ENCODE peak calls at places on chromosomes 16 and 17, in four cellular contexts. C, X, U and J are unnamed samples.

GRCh38 chr16:55505333-55506015 is 3.4 kb upstream of the LPCAT2 start:
- DNase-seq in C (no peak), X (no peak), U (no peak), J (no peak)

GRCh38 chr17:79810138-79811027 is 13.5 kb upstream of the CBX8 start:
- DNase-seq in U (peak), X (no peak), C (peak), J (peak)

GRCh38 chr17:61619493-61619892 is 28.5 kb upstream of the NACA2 start:
- DNase-seq in C (no peak), U (no peak), X (no peak), J (no peak)

GRCh38 chr16:66475232-66475631 is 48.1 kb downstream of the BEAN1 start:
- DNase-seq in C (no peak), X (no peak), U (no peak), J (no peak)

GRCh38 chr16:17125671-17126070 is 345.1 kb downstream of the XYLT1 start:
- DNase-seq in U (no peak), X (no peak), C (peak), J (no peak)

GRCh38 chr17:78166416-78166815 is 2.0 kb upstream of the SYNGR2 start:
- DNase-seq in C (no peak), U (no peak), X (no peak), J (no peak)

GRCh38 chr17:67157732-67158639 is 87.0 kb downstream of the HELZ start:
- DNase-seq in U (no peak), X (no peak), C (peak), J (no peak)

GRCh38 chr16:53456625-53457024 is 22.4 kb downstream of the RBL2 start:
- DNase-seq in X (no peak), C (no peak), U (no peak), J (no peak)

GRCh38 chr16:8903004-8903403 is 20.9 kb downstream of the LITAFD start:
- DNase-seq in C (no peak), X (no peak), U (no peak), J (no peak)

GRCh38 chr17:76131692-76132573 is 9.1 kb downstream of the FOXJ1 start:
- DNase-seq in C (no peak), U (peak), X (no peak), J (no peak)

GRCh38 chr16:27318399-27319256 is 4.9 kb downstream of the IL4R start:
- DNase-seq in X (no peak), C (peak), U (peak), J (no peak)

GRCh38 chr16:84482001-84482891 is 22.2 kb downstream of the MEAK7 start:
- DNase-seq in C (no peak), X (no peak), U (no peak), J (no peak)

GRCh38 chr17:63841350-63842172 is 924 bp downstream of the SMARCD2 start:
- DNase-seq in U (no peak), X (peak), C (peak), J (peak)

GRCh38 chr17:77129568-77130301 is 11.0 kb upstream of the SEC14L1 start:
- DNase-seq in U (no peak), C (peak), X (no peak), J (no peak)

GRCh38 chr16:10870137-10870776 is 6.7 kb upstream of the CIITA start:
- DNase-seq in X (no peak), C (no peak), U (no peak), J (no peak)

GRCh38 chr16:13936596-13937081 is 16.7 kb downstream of the ERCC4 start:
- DNase-seq in C (peak), X (peak), U (no peak), J (no peak)

GRCh38 chr17:9541718-9542117 is 33.9 kb downstream of the STX8 start:
- DNase-seq in U (no peak), C (no peak), X (no peak), J (no peak)

GRCh38 chr17:9537177-9537776 is 38.3 kb downstream of the STX8 start:
- DNase-seq in C (no peak), X (no peak), U (no peak), J (no peak)

GRCh38 chr17:9532715-9533114 is 42.9 kb downstream of the STX8 start:
- DNase-seq in X (no peak), C (no peak), U (no peak), J (no peak)

GRCh38 chr17:9544221-9544620 is 31.4 kb downstream of the STX8 start:
- DNase-seq in U (no peak), X (no peak), C (no peak), J (no peak)

GRCh38 chr17:9538626-9539025 is 37.0 kb downstream of the STX8 start:
- DNase-seq in X (no peak), C (no peak), U (no peak), J (no peak)
- TF ChIP-seq CTCF in X (no peak), C (no peak), U (no peak), J (no peak)

GRCh38 chr16:4385066-4385788 is 13.6 kb downstream of the VASN start:
- DNase-seq in C (peak), X (no peak), U (no peak), J (no peak)

GRCh38 chr16:4383591-4384495 is 12.2 kb downstream of the VASN start:
- DNase-seq in U (no peak), X (no peak), C (no peak), J (no peak)

GRCh38 chr16:4385789-4386451 is 14.3 kb downstream of the VASN start:
- DNase-seq in U (no peak), X (no peak), C (no peak), J (no peak)

GRCh38 chr16:4382795-4383357 is 11.2 kb downstream of the VASN start:
- DNase-seq in U (no peak), X (no peak), C (no peak), J (no peak)

DNA sequence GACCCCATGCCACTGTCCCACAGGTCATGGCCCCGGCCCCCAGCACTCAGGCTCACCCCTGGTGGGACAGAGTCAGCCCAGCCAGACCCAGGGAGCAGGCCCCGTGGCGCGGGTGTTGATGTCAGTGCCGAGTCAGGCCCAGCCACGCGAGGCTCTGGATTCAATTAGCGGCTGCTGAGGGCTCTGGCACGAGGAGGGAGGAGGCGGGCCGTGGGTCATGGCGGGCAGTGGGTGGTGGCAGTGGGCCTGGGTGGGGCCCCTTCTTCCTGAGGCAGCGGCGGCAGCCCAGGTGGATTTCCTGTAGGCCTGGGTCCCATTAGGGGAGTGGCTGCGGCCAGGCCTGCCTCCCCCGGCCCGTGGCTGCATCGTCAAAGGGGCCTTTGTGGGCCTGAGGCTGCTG is 12.8 kb downstream of the VASN start:
- DNase-seq in X (no peak), U (no peak), C (peak), J (no peak)
- TF ChIP-seq CTCF in X (no peak), U (no peak), C (no peak), J (no peak)

GRCh38 chr17:44956998-44957981 is 9.7 kb upstream of the KIF18B start:
- DNase-seq in U (no peak), X (no peak), C (no peak), J (no peak)

GRCh38 chr17:44956076-44956475 is 8.5 kb upstream of the KIF18B start:
- DNase-seq in X (no peak), C (no peak), U (no peak), J (no peak)

GRCh38 chr17:44948315-44948795 is 782 bp upstream of the KIF18B start:
- DNase-seq in U (no peak), C (no peak), X (no peak), J (no peak)

GRCh38 chr17:44947461-44948314 is at the start of gene KIF18B:
- DNase-seq in X (peak), C (peak), U (peak), J (peak)

GRCh38 chr17:44952946-44953475 is 5.4 kb upstream of the KIF18B start:
- DNase-seq in C (no peak), X (no peak), U (no peak), J (no peak)
- TF ChIP-seq CTCF in C (no peak), X (no peak), U (no peak), J (no peak)

DNA sequence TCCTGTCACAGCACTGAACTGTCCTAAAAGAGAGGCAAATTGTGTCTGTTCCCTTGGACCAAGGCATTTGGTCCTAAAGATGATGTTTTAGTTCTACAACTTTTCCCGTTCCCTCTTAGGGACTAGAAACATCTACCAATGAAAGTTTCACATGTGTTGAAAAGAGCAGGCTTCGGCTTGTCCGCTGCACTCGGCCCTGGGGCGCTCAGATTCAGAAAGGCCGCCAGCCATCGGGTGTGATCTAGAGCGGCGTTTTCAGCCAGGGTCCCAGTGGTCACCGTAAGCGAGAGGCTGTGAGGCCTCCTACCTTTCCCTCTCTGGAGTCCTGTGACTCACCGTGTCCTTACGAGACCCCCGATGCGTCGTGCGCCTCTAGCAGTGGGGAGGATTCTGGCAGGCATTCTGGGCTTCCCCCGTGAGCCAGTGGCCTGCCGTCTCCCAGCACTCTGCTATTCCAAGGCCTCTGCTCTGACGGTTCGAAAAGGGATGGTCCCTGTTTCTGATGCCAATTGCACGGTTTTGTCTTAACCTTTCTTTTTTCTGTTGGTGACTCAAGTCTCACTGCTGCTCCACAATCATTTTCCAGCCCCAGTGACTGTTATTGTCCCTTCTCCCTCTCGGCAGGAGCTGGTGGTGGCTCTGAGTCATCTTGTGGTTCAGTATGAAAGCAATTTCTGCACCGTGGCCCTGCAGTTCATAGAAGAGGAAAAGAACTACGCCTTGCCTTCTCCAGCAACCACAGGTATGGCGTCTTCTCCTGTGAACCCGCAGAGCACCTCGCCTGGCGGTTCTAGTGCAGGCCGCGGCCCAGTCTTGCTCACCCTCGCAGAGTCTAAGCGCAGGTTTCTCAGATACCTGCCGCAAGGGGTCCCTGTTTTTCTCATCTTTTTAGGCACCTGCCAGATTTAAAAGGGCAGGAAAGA is 100.3 kb upstream of the CHMP6 start:
- DNase-seq in X (no peak), C (peak), U (peak), J (no peak)
- TF ChIP-seq CTCF in X (no peak), C (no peak), U (peak), J (no peak)

DNA sequence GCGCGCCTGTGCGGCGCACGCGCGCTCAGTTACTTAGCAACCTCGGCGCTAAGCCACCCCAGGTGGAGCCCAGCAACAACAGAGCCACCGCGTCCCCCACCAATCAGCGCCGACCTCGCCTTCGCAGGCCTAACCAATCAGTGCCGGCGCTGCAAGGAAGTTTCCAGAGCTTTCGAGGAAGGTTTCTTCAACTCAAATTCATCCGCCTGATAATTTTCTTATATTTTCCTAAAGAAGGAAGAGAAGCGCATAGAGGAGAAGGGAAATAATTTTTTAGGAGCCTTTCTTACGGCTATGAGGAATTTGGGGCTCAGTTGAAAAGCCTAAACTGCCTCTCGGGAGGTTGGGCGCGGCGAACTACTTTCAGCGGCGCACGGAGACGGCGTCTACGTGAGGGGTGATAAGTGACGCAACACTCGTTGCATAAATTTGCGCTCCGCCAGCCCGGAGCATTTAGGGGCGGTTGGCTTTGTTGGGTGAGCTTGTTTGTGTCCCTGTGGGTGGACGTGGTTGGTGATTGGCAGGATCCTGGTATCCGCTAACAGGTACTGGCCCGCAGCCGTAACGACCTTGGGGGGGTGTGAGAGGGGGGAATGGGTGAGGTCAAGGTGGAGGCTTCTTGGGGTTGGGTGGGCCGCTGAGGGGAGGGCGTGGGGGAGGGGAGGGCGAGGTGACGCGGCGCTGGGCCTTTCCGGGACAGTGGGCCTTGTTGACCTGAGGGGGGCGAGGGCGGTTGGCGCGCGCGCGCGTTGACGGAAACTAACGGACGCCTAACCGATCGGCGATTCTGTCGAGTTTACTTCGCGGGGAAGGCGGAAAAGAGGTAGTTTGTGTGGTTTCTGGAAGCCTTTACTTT is at the start of gene UBB:
- DNase-seq in X (peak), U (peak), C (peak), J (peak)
- TF ChIP-seq CTCF in X (no peak), U (no peak), C (no peak), J (no peak)

GRCh38 chr17:21354796-21355385 is 21.3 kb upstream of the KCNJ12 start:
- DNase-seq in U (no peak), C (no peak), X (no peak), J (no peak)
- TF ChIP-seq CTCF in U (no peak), C (no peak), X (no peak), J (no peak)